ENCODE peak calls at places on chromosome 1, in seven cellular contexts. T, K, G, Q, R, J and N are unnamed samples.

GRCh38 chr1:192949783-192950182 is 109.4 kb downstream of the UCHL5 start:
- DNase-seq in T (no peak), K (no peak), G (no peak), Q (no peak), R (no peak), J (no peak), N (no peak)

GRCh38 chr1:110916669-110917306 is 43.8 kb downstream of the CD53 start:
- DNase-seq in T (no peak), K (peak), G (no peak), Q (peak), R (peak), J (no peak), N (peak)

GRCh38 chr1:43008425-43009108 is 49.9 kb upstream of the SLC2A1 start:
- DNase-seq in T (no peak), K (no peak), G (no peak), Q (no peak), R (no peak), J (no peak), N (no peak)

GRCh38 chr1:182193908-182194550 is 132.5 kb upstream of the ZNF648 start:
- DNase-seq in T (no peak), K (no peak), G (no peak), Q (peak), R (no peak), J (peak), N (no peak)

GRCh38 chr1:78520216-78520615 is 29.4 kb downstream of the PTGFR start:
- DNase-seq in T (no peak), K (no peak), G (no peak), Q (no peak), R (no peak), J (no peak), N (no peak)

GRCh38 chr1:51410568-51411460 is 80.5 kb upstream of the TTC39A start:
- DNase-seq in T (no peak), K (no peak), G (no peak), Q (peak), R (no peak), J (no peak), N (no peak)

GRCh38 chr1:207240325-207241095 is 81.0 kb upstream of the CD55 start:
- DNase-seq in T (no peak), K (no peak), G (no peak), Q (peak), R (no peak), J (no peak), N (no peak)

GRCh38 chr1:171032822-171033702 is 57.6 kb upstream of the FMO3 start:
- DNase-seq in T (no peak), K (no peak), G (no peak), Q (no peak), R (no peak), J (no peak), N (no peak)

GRCh38 chr1:206457408-206457807 is 12.9 kb upstream of the IKBKE start:
- DNase-seq in T (no peak), K (no peak), G (no peak), Q (peak), R (no peak), J (peak), N (no peak)

GRCh38 chr1:187839873-187840272 is 1011.1 kb downstream of the PLA2G4A start:
- DNase-seq in T (no peak), K (no peak), G (no peak), Q (no peak), R (no peak), J (no peak), N (no peak)

GRCh38 chr1:234683856-234684632 is 74.1 kb upstream of the IRF2BP2 start:
- DNase-seq in T (no peak), K (no peak), G (peak), Q (peak), R (no peak), J (no peak), N (no peak)

GRCh38 chr1:2233997-2234761 is 6.1 kb downstream of the SKI start:
- DNase-seq in T (peak), K (peak), G (peak), Q (peak), R (peak), J (peak), N (peak)

GRCh38 chr1:16032388-16033100 is 10.7 kb downstream of the CLCNKA start:
- DNase-seq in T (no peak), K (peak), G (peak), Q (peak), R (peak), J (peak), N (peak)

GRCh38 chr1:106608836-106609235 is 447.6 kb upstream of the PRMT6 start:
- DNase-seq in T (no peak), K (no peak), G (no peak), Q (no peak), R (no peak), J (no peak), N (no peak)

GRCh38 chr1:13228343-13228781 is 2.4 kb upstream of the PRAMEF18 start:
- DNase-seq in T (peak), K (no peak), G (no peak), Q (no peak), R (no peak), J (no peak), N (no peak)

GRCh38 chr1:70778934-70779333 is 268.7 kb downstream of the PTGER3 start:
- DNase-seq in T (no peak), K (no peak), G (no peak), Q (no peak), R (no peak), J (no peak), N (no peak)

GRCh38 chr1:204357551-204357950 is 2.2 kb downstream of the PLEKHA6 start:
- DNase-seq in T (no peak), K (no peak), G (peak), Q (no peak), R (no peak), J (peak), N (peak)

GRCh38 chr1:213381572-213382084 is 330.6 kb downstream of the RPS6KC1 start:
- DNase-seq in T (no peak), K (no peak), G (no peak), Q (no peak), R (no peak), J (no peak), N (peak)

GRCh38 chr1:100438375-100438774 is 86.1 kb downstream of the CDC14A start:
- DNase-seq in T (no peak), K (no peak), G (no peak), Q (no peak), R (no peak), J (no peak), N (no peak)

GRCh38 chr1:201742476-201742875 is 86.5 kb upstream of the IPO9 start:
- DNase-seq in T (no peak), K (no peak), G (no peak), Q (no peak), R (no peak), J (no peak), N (no peak)

GRCh38 chr1:67588186-67588865 is 96.7 kb upstream of the GADD45A start:
- DNase-seq in T (no peak), K (no peak), G (no peak), Q (no peak), R (no peak), J (no peak), N (no peak)

GRCh38 chr1:233252436-233252835 is 43.1 kb downstream of the PCNX2 start:
- DNase-seq in T (no peak), K (no peak), G (no peak), Q (no peak), R (no peak), J (peak), N (no peak)

GRCh38 chr1:16727190-16728111 is 12.9 kb upstream of the RNU1-4 start:
- DNase-seq in T (no peak), K (peak), G (no peak), Q (no peak), R (no peak), J (peak), N (peak)

GRCh38 chr1:150221552-150221951 is 14.4 kb downstream of the ANP32E start:
- DNase-seq in T (no peak), K (no peak), G (no peak), Q (peak), R (no peak), J (no peak), N (no peak)

GRCh38 chr1:246608616-246609376 is 42.5 kb downstream of the CNST start:
- DNase-seq in T (no peak), K (no peak), G (no peak), Q (peak), R (no peak), J (peak), N (peak)

GRCh38 chr1:24694380-24694843 is 50.8 kb upstream of the CLIC4 start:
- DNase-seq in T (no peak), K (no peak), G (no peak), Q (peak), R (peak), J (no peak), N (peak)

GRCh38 chr1:63894627-63895256 is 120.9 kb downstream of the ROR1 start:
- DNase-seq in T (no peak), K (no peak), G (no peak), Q (no peak), R (no peak), J (no peak), N (no peak)

GRCh38 chr1:45968941-45969666 is 163.3 kb downstream of the PIK3R3 start:
- DNase-seq in T (no peak), K (no peak), G (no peak), Q (peak), R (no peak), J (no peak), N (no peak)